ENCODE peak calls at places on chromosome 6, in nine cellular contexts. M is activated CD4-positive, alpha-beta T cell treated with anti-CD3 and anti-CD28 coated beads, Interleukin-2, amount 10 ng/mL, durations not matched to agents 7 days and 5 days; A is AG10803; Q is NCI-H774; S is NCI-H146; F is stimulated activated CD4-positive, alpha-beta T cell treated with anti-CD3 and anti-CD28 coated beads, TNF-alpha, amount 100 ng/mL, for 48 hours; W is HEK293T; Y is ACHN; L is NCI-H2081. K is an unnamed sample.

GRCh38 chr6:148874698-148875293 is 128.0 kb downstream of the UST start:
- DNase-seq in M (no peak), A (peak), Q (peak), S (peak), F (no peak), W (peak), Y (no peak), L (peak), K (no peak)

GRCh38 chr6:52482903-52483670 is 62.9 kb downstream of the EFHC1 start:
- DNase-seq in M (no peak), A (no peak), Q (no peak), S (no peak), F (no peak), W (no peak), Y (no peak), L (no peak), K (no peak)

GRCh38 chr6:139708342-139709199 is 334.1 kb upstream of the CITED2 start:
- DNase-seq in M (no peak), A (peak), Q (no peak), S (no peak), F (no peak), W (peak), Y (peak), L (no peak), K (no peak)

GRCh38 chr6:26233608-26234420 is 131.2 kb upstream of the BTN3A2 start:
- DNase-seq in M (peak), A (peak), Q (peak), S (peak), F (peak), W (no peak), Y (peak), L (no peak), K (no peak)

GRCh38 chr6:52305385-52305784 is 20.8 kb upstream of the MCM3 start:
- DNase-seq in M (no peak), A (peak), Q (no peak), S (no peak), F (no peak), W (no peak), Y (no peak), L (no peak), K (no peak)

GRCh38 chr6:37171141-37171969 is 1.4 kb downstream of the PIM1 start:
- DNase-seq in M (peak), A (peak), Q (no peak), S (peak), F (no peak), W (no peak), Y (peak), L (no peak), K (peak)

GRCh38 chr6:106918128-106918527 is 56.4 kb downstream of the CD24 start:
- DNase-seq in M (no peak), A (no peak), Q (peak), S (peak), F (no peak), W (no peak), Y (no peak), L (peak), K (no peak)

GRCh38 chr6:166027761-166028160 is 139.9 kb downstream of the TBXT start:
- DNase-seq in M (no peak), A (peak), Q (no peak), S (no peak), F (no peak), W (no peak), Y (no peak), L (no peak), K (no peak)

GRCh38 chr6:44304282-44305199 is 8.6 kb downstream of the AARS2 start:
- DNase-seq in M (peak), A (peak), Q (no peak), S (peak), F (peak), W (peak), Y (peak), L (no peak), K (no peak)

GRCh38 chr6:145814035-145814500 is 527 bp downstream of the FBXO30 start:
- DNase-seq in M (peak), A (peak), Q (no peak), S (peak), F (no peak), W (peak), Y (peak), L (peak), K (no peak)

GRCh38 chr6:4727671-4728435 is 48.4 kb upstream of the CDYL start:
- DNase-seq in M (no peak), A (peak), Q (no peak), S (no peak), F (no peak), W (peak), Y (no peak), L (no peak), K (no peak)